ENCODE peak calls at places on chromosomes 1 and 21, in nine cellular contexts. One of them, this sample, is unnamed.

GRCh38 chr1:10626781-10627410 is 152.1 kb downstream of the PEX14 start:
- DNase-seq in GM13976: no peak
- DNase-seq in HFFc6: no peak
- DNase-seq in prostate gland: no peak
- DNase-seq in neural progenitor cell: no peak
- DNase-seq in hepatocyte: no peak
- DNase-seq in brain microvascular endothelial cell: no peak
- DNase-seq in right lobe of liver: no peak
- DNase-seq in Calu3: no peak
- DNase-seq in this sample: no peak

GRCh38 chr21:25732091-25732760 is 2.5 kb downstream of the ATP5PF start:
- DNase-seq in GM13976: no peak
- DNase-seq in HFFc6: no peak
- DNase-seq in prostate gland: no peak
- DNase-seq in neural progenitor cell: no peak
- DNase-seq in hepatocyte: no peak
- DNase-seq in brain microvascular endothelial cell: no peak
- DNase-seq in right lobe of liver: no peak
- DNase-seq in Calu3: no peak
- DNase-seq in this sample: no peak

GRCh38 chr1:179786815-179787736 is 44.0 kb downstream of the FAM163A start:
- DNase-seq in GM13976: no peak
- DNase-seq in HFFc6: no peak
- DNase-seq in prostate gland: no peak
- DNase-seq in neural progenitor cell: no peak
- DNase-seq in hepatocyte: no peak
- DNase-seq in brain microvascular endothelial cell: no peak
- DNase-seq in right lobe of liver: no peak
- DNase-seq in Calu3: no peak
- DNase-seq in this sample: no peak

GRCh38 chr1:209428241-209428921 is 155.1 kb upstream of the CAMK1G start:
- DNase-seq in GM13976: no peak
- DNase-seq in HFFc6: no peak
- DNase-seq in prostate gland: peak
- DNase-seq in neural progenitor cell: peak
- DNase-seq in hepatocyte: peak
- DNase-seq in brain microvascular endothelial cell: no peak
- DNase-seq in right lobe of liver: no peak
- DNase-seq in Calu3: no peak
- DNase-seq in this sample: no peak

GRCh38 chr1:202213361-202214088 is 19.9 kb downstream of the LGR6 start:
- DNase-seq in GM13976: no peak
- DNase-seq in HFFc6: no peak
- DNase-seq in prostate gland: no peak
- DNase-seq in neural progenitor cell: peak
- DNase-seq in hepatocyte: no peak
- DNase-seq in brain microvascular endothelial cell: no peak
- DNase-seq in right lobe of liver: no peak
- DNase-seq in Calu3: peak
- DNase-seq in this sample: no peak

GRCh38 chr21:46188226-46189212 is 4.3 kb upstream of the SPATC1L start:
- DNase-seq in GM13976: no peak
- DNase-seq in HFFc6: peak
- DNase-seq in prostate gland: peak
- DNase-seq in neural progenitor cell: no peak
- DNase-seq in hepatocyte: peak
- DNase-seq in brain microvascular endothelial cell: peak
- DNase-seq in right lobe of liver: no peak
- DNase-seq in Calu3: peak
- DNase-seq in this sample: no peak

GRCh38 chr1:195754874-195755273 is 853.4 kb downstream of the KCNT2 start:
- DNase-seq in GM13976: no peak
- DNase-seq in HFFc6: no peak
- DNase-seq in prostate gland: no peak
- DNase-seq in neural progenitor cell: no peak
- DNase-seq in hepatocyte: no peak
- DNase-seq in brain microvascular endothelial cell: no peak
- DNase-seq in right lobe of liver: no peak
- DNase-seq in Calu3: no peak
- DNase-seq in this sample: no peak

GRCh38 chr1:229550812-229551567 is 7.5 kb downstream of the ABCB10 start:
- DNase-seq in GM13976: no peak
- DNase-seq in HFFc6: no peak
- DNase-seq in prostate gland: no peak
- DNase-seq in neural progenitor cell: no peak
- DNase-seq in hepatocyte: no peak
- DNase-seq in brain microvascular endothelial cell: no peak
- DNase-seq in right lobe of liver: no peak
- DNase-seq in Calu3: no peak
- DNase-seq in this sample: no peak

GRCh38 chr1:64077281-64077940 is 126.0 kb upstream of the UBE2U start:
- DNase-seq in GM13976: no peak
- DNase-seq in HFFc6: no peak
- DNase-seq in prostate gland: no peak
- DNase-seq in neural progenitor cell: no peak
- DNase-seq in hepatocyte: no peak
- DNase-seq in brain microvascular endothelial cell: no peak
- DNase-seq in right lobe of liver: no peak
- DNase-seq in Calu3: no peak
- DNase-seq in this sample: no peak

GRCh38 chr1:246081856-246082668 is 425.0 kb downstream of the SMYD3 start:
- DNase-seq in GM13976: no peak
- DNase-seq in HFFc6: no peak
- DNase-seq in prostate gland: no peak
- DNase-seq in neural progenitor cell: no peak
- DNase-seq in hepatocyte: no peak
- DNase-seq in brain microvascular endothelial cell: no peak
- DNase-seq in right lobe of liver: no peak
- DNase-seq in Calu3: no peak
- DNase-seq in this sample: no peak

GRCh38 chr1:84920159-84920558 is 27.2 kb upstream of the LPAR3 start:
- DNase-seq in GM13976: no peak
- DNase-seq in HFFc6: no peak
- DNase-seq in prostate gland: no peak
- DNase-seq in neural progenitor cell: no peak
- DNase-seq in hepatocyte: no peak
- DNase-seq in brain microvascular endothelial cell: no peak
- DNase-seq in right lobe of liver: no peak
- DNase-seq in Calu3: no peak
- DNase-seq in this sample: no peak

GRCh38 chr1:236275586-236275985 is 6.2 kb downstream of the ERO1B start:
- DNase-seq in GM13976: no peak
- DNase-seq in HFFc6: no peak
- DNase-seq in prostate gland: no peak
- DNase-seq in neural progenitor cell: no peak
- DNase-seq in hepatocyte: no peak
- DNase-seq in brain microvascular endothelial cell: no peak
- DNase-seq in right lobe of liver: no peak
- DNase-seq in Calu3: no peak
- DNase-seq in this sample: no peak

GRCh38 chr1:54376085-54377039 is 29.8 kb downstream of the SSBP3 start:
- DNase-seq in GM13976: peak
- DNase-seq in HFFc6: no peak
- DNase-seq in prostate gland: no peak
- DNase-seq in neural progenitor cell: no peak
- DNase-seq in hepatocyte: peak
- DNase-seq in brain microvascular endothelial cell: no peak
- DNase-seq in right lobe of liver: no peak
- DNase-seq in Calu3: peak
- DNase-seq in this sample: peak

GRCh38 chr1:65401612-65402011 is 18.9 kb upstream of the LEPR start:
- DNase-seq in GM13976: no peak
- DNase-seq in HFFc6: no peak
- DNase-seq in prostate gland: no peak
- DNase-seq in neural progenitor cell: no peak
- DNase-seq in hepatocyte: no peak
- DNase-seq in brain microvascular endothelial cell: no peak
- DNase-seq in right lobe of liver: no peak
- DNase-seq in Calu3: no peak
- DNase-seq in this sample: no peak

GRCh38 chr1:203871114-203871875 is 9.9 kb downstream of the SNRPE start:
- DNase-seq in GM13976: peak
- DNase-seq in HFFc6: peak
- DNase-seq in prostate gland: peak
- DNase-seq in neural progenitor cell: peak
- DNase-seq in hepatocyte: peak
- DNase-seq in brain microvascular endothelial cell: peak
- DNase-seq in right lobe of liver: no peak
- DNase-seq in Calu3: peak
- DNase-seq in this sample: peak

GRCh38 chr1:236103646-236104218 is 38.6 kb upstream of the GPR137B start:
- DNase-seq in GM13976: peak
- DNase-seq in HFFc6: peak
- DNase-seq in prostate gland: peak
- DNase-seq in neural progenitor cell: peak
- DNase-seq in hepatocyte: peak
- DNase-seq in brain microvascular endothelial cell: peak
- DNase-seq in right lobe of liver: no peak
- DNase-seq in Calu3: peak
- DNase-seq in this sample: peak

GRCh38 chr1:162230096-162230495 is 146.6 kb downstream of the SPATA46 start:
- DNase-seq in GM13976: no peak
- DNase-seq in HFFc6: no peak
- DNase-seq in prostate gland: peak
- DNase-seq in neural progenitor cell: peak
- DNase-seq in hepatocyte: no peak
- DNase-seq in brain microvascular endothelial cell: peak
- DNase-seq in right lobe of liver: peak
- DNase-seq in Calu3: peak
- DNase-seq in this sample: no peak

GRCh38 chr1:101293461-101294045 is 56.7 kb downstream of the S1PR1 start:
- DNase-seq in GM13976: no peak
- DNase-seq in HFFc6: peak
- DNase-seq in prostate gland: no peak
- DNase-seq in neural progenitor cell: no peak
- DNase-seq in hepatocyte: no peak
- DNase-seq in brain microvascular endothelial cell: peak
- DNase-seq in right lobe of liver: no peak
- DNase-seq in Calu3: no peak
- DNase-seq in this sample: peak

GRCh38 chr1:164886101-164886500 is 327.1 kb downstream of the PBX1 start:
- DNase-seq in GM13976: no peak
- DNase-seq in HFFc6: no peak
- DNase-seq in prostate gland: no peak
- DNase-seq in neural progenitor cell: no peak
- DNase-seq in hepatocyte: peak
- DNase-seq in brain microvascular endothelial cell: no peak
- DNase-seq in right lobe of liver: no peak
- DNase-seq in Calu3: no peak
- DNase-seq in this sample: no peak

GRCh38 chr1:164895026-164895907 is 336.3 kb downstream of the PBX1 start:
- DNase-seq in GM13976: no peak
- DNase-seq in HFFc6: no peak
- DNase-seq in prostate gland: no peak
- DNase-seq in neural progenitor cell: no peak
- DNase-seq in hepatocyte: no peak
- DNase-seq in brain microvascular endothelial cell: no peak
- DNase-seq in right lobe of liver: no peak
- DNase-seq in Calu3: no peak
- DNase-seq in this sample: no peak

DNA sequence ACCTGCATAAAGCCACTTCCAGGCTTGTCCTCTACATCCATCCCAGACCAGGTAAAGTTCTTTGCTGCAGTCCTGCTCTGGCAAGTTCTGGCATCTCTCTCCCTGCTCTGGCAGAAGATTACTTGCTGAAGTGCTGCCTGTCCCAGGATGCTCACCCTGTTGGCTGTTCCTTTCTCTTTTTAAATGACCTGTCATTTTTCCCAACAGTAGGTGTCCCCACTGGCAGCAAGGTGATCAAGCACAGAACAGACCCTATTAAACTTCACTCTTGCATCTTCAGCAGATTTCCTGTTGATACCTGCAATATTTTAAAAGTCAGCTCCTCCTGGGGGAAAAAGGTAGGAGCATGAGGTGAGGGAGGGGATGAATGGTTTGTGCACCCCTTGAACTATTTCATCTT is 332.6 kb downstream of the PBX1 start:
- DNase-seq in GM13976: no peak
- DNase-seq in HFFc6: no peak
- DNase-seq in prostate gland: no peak
- DNase-seq in neural progenitor cell: no peak
- DNase-seq in hepatocyte: no peak
- DNase-seq in brain microvascular endothelial cell: no peak
- DNase-seq in right lobe of liver: no peak
- DNase-seq in Calu3: no peak
- DNase-seq in this sample: no peak
- TF ChIP-seq CTCF in GM13976: no peak
- TF ChIP-seq CTCF in HFFc6: no peak
- TF ChIP-seq CTCF in prostate gland: no peak
- TF ChIP-seq CTCF in neural progenitor cell: no peak
- TF ChIP-seq CTCF in hepatocyte: no peak
- TF ChIP-seq CTCF in brain microvascular endothelial cell: no peak
- TF ChIP-seq CTCF in right lobe of liver: no peak
- TF ChIP-seq CTCF in Calu3: no peak
- TF ChIP-seq CTCF in this sample: no peak

DNA sequence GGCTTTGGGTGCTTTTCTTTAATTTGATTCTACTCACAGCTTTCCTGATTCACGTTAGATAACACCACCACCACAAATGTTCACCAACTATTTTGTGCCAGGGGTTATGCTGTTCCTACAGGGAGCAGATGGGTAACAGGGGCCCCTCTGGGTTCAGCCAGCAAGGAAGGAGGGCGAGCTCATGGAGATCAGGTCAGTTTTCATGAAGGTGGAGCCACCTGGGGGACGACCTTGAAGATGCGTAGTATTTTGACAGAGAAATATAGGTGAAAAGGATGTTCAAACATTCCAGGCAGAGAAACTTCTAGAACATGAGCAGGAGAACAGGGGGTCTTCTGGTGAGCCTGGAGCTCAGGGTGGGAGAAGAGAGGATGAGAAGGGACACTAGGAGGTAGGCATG is 28.9 kb downstream of the KIAA0040 start:
- DNase-seq in GM13976: no peak
- DNase-seq in HFFc6: no peak
- DNase-seq in prostate gland: no peak
- DNase-seq in neural progenitor cell: no peak
- DNase-seq in hepatocyte: no peak
- DNase-seq in brain microvascular endothelial cell: no peak
- DNase-seq in right lobe of liver: no peak
- DNase-seq in Calu3: no peak
- DNase-seq in this sample: no peak
- TF ChIP-seq CTCF in GM13976: no peak
- TF ChIP-seq CTCF in HFFc6: no peak
- TF ChIP-seq CTCF in prostate gland: no peak
- TF ChIP-seq CTCF in neural progenitor cell: peak
- TF ChIP-seq CTCF in hepatocyte: no peak
- TF ChIP-seq CTCF in brain microvascular endothelial cell: no peak
- TF ChIP-seq CTCF in right lobe of liver: no peak
- TF ChIP-seq CTCF in Calu3: no peak
- TF ChIP-seq CTCF in this sample: no peak

GRCh38 chr21:18840239-18840638 is 436.7 kb upstream of the TMPRSS15 start:
- DNase-seq in GM13976: no peak
- DNase-seq in HFFc6: no peak
- DNase-seq in prostate gland: no peak
- DNase-seq in neural progenitor cell: peak
- DNase-seq in hepatocyte: peak
- DNase-seq in brain microvascular endothelial cell: peak
- DNase-seq in right lobe of liver: no peak
- DNase-seq in Calu3: no peak
- DNase-seq in this sample: no peak
- TF ChIP-seq CTCF in GM13976: no peak
- TF ChIP-seq CTCF in HFFc6: peak
- TF ChIP-seq CTCF in prostate gland: no peak
- TF ChIP-seq CTCF in neural progenitor cell: peak
- TF ChIP-seq CTCF in hepatocyte: no peak
- TF ChIP-seq CTCF in brain microvascular endothelial cell: peak
- TF ChIP-seq CTCF in right lobe of liver: no peak
- TF ChIP-seq CTCF in Calu3: no peak
- TF ChIP-seq CTCF in this sample: no peak

GRCh38 chr1:211318881-211319280 is 7.8 kb upstream of the TRAF5 start:
- DNase-seq in GM13976: no peak
- DNase-seq in HFFc6: no peak
- DNase-seq in prostate gland: no peak
- DNase-seq in neural progenitor cell: no peak
- DNase-seq in hepatocyte: no peak
- DNase-seq in brain microvascular endothelial cell: no peak
- DNase-seq in right lobe of liver: no peak
- DNase-seq in Calu3: no peak
- DNase-seq in this sample: no peak
- TF ChIP-seq CTCF in GM13976: no peak
- TF ChIP-seq CTCF in HFFc6: no peak
- TF ChIP-seq CTCF in prostate gland: no peak
- TF ChIP-seq CTCF in neural progenitor cell: no peak
- TF ChIP-seq CTCF in hepatocyte: no peak
- TF ChIP-seq CTCF in brain microvascular endothelial cell: no peak
- TF ChIP-seq CTCF in right lobe of liver: no peak
- TF ChIP-seq CTCF in Calu3: no peak
- TF ChIP-seq CTCF in this sample: no peak

This sample was measured in GM20000.